ENCODE peak calls at places on chromosome 10, in ten cellular contexts. B, E, C, Z, H, A, R, V, P and Y are unnamed samples.

GRCh38 chr10:6260843-6261242 is 58.1 kb downstream of the PFKFB3 start:
- DNase-seq in B (no peak), E (no peak), C (no peak), Z (no peak), H (no peak), A (no peak), R (no peak), V (no peak), P (no peak), Y (no peak)

GRCh38 chr10:95456486-95456885 is 104.7 kb downstream of the SORBS1 start:
- DNase-seq in B (no peak), E (no peak), C (no peak), Z (no peak), H (no peak), A (no peak), R (no peak), V (no peak), P (no peak), Y (no peak)

GRCh38 chr10:132460071-132460470 is 63.1 kb downstream of the PWWP2B start:
- DNase-seq in B (no peak), E (no peak), C (no peak), Z (peak; percentile 44), H (no peak), A (no peak), R (peak; percentile 14), V (no peak), P (no peak), Y (no peak)

GRCh38 chr10:112375721-112376577 is 2.0 kb downstream of the ACSL5 start:
- DNase-seq in B (peak; percentile 86), E (peak; percentile 29), C (no peak), Z (no peak), H (no peak), A (no peak), R (peak; percentile 67), V (peak; percentile 13), P (peak; percentile 50), Y (peak; percentile 19)

GRCh38 chr10:6020806-6021205 is 41.4 kb downstream of the IL2RA start:
- DNase-seq in B (no peak), E (no peak), C (no peak), Z (no peak), H (no peak), A (no peak), R (no peak), V (no peak), P (peak; percentile 46), Y (no peak)

GRCh38 chr10:4670737-4671136 is 155.3 kb upstream of the AKR1E2 start:
- DNase-seq in B (no peak), E (no peak), C (no peak), Z (no peak), H (no peak), A (no peak), R (no peak), V (no peak), P (no peak), Y (peak; percentile 94)

GRCh38 chr10:124417846-124418725 is 637 bp downstream of the OAT start:
- DNase-seq in B (peak; percentile 63), E (peak; percentile 56), C (peak; percentile 14), Z (peak; percentile 86), H (no peak), A (peak; percentile 30), R (peak; percentile 70), V (peak; percentile 53), P (peak; percentile 49), Y (peak; percentile 27)

GRCh38 chr10:58740620-58741369 is 228.1 kb downstream of the BICC1 start:
- DNase-seq in B (no peak), E (no peak), C (no peak), Z (no peak), H (no peak), A (no peak), R (no peak), V (no peak), P (peak; percentile 53), Y (no peak)

GRCh38 chr10:61960396-61961120 is 59.1 kb downstream of the ARID5B start:
- DNase-seq in B (no peak), E (no peak), C (no peak), Z (no peak), H (no peak), A (no peak), R (no peak), V (no peak), P (no peak), Y (no peak)

GRCh38 chr10:13349776-13350274 is 1.7 kb upstream of the SEPHS1 start:
- DNase-seq in B (no peak), E (peak; percentile 50), C (no peak), Z (peak; percentile 96), H (no peak), A (no peak), R (peak; percentile 58), V (no peak), P (peak; percentile 55), Y (peak; percentile 11)

GRCh38 chr10:86945361-86946214 is 11.8 kb downstream of the MMRN2 start:
- DNase-seq in B (no peak), E (peak; percentile 28), C (no peak), Z (peak; percentile 92), H (no peak), A (no peak), R (peak; percentile 26), V (no peak), P (peak; percentile 63), Y (no peak)

GRCh38 chr10:127195041-127195506 is 1.3 kb downstream of the INSYN2A start:
- DNase-seq in B (peak; percentile 25), E (no peak), C (no peak), Z (peak; percentile 79), H (no peak), A (no peak), R (no peak), V (no peak), P (no peak), Y (no peak)

GRCh38 chr10:81920213-81920829 is 45.3 kb downstream of the NRG3 start:
- DNase-seq in B (peak; percentile 22), E (peak; percentile 75), C (no peak), Z (peak; percentile 74), H (no peak), A (no peak), R (peak; percentile 21), V (no peak), P (no peak), Y (no peak)